ENCODE peak calls at places on chromosome 4, in six cellular contexts. U is lower lobe of right lung; M is neural progenitor cell; N is IMR-90; E is CD8-positive, alpha-beta memory T cell; W is psoas muscle. A is an unnamed sample.

GRCh38 chr4:107701565-107701964 is 18.5 kb downstream of the PAPSS1 start:
- DNase-seq in U (no peak), M (no peak), N (no peak), E (no peak), W (no peak), A (no peak)

GRCh38 chr4:184383497-184384055 is 90.8 kb downstream of the IRF2 start:
- DNase-seq in U (no peak), M (no peak), N (peak; percentile 99), E (no peak), W (no peak), A (peak; percentile 74)

GRCh38 chr4:43374352-43374751 is 481.8 kb downstream of the GRXCR1 start:
- DNase-seq in U (no peak), M (no peak), N (peak; percentile 4), E (no peak), W (no peak), A (no peak)

GRCh38 chr4:163679189-163679588 is 184.7 kb downstream of the TMA16 start:
- DNase-seq in U (no peak), M (peak; percentile 18), N (peak; percentile 48), E (no peak), W (no peak), A (no peak)

GRCh38 chr4:41185614-41186609 is 28.4 kb downstream of the APBB2 start:
- DNase-seq in U (no peak), M (no peak), N (peak; percentile 53), E (no peak), W (no peak), A (no peak)

GRCh38 chr4:82787342-82787741 is 11.3 kb downstream of the SCD5 start:
- DNase-seq in U (no peak), M (no peak), N (no peak), E (no peak), W (no peak), A (no peak)

GRCh38 chr4:25867781-25868180 is 5.0 kb upstream of the SEL1L3 start:
- DNase-seq in U (no peak), M (no peak), N (no peak), E (no peak), W (no peak), A (no peak)

GRCh38 chr4:8920969-8921368 is 49.3 kb upstream of the HMX1 start:
- DNase-seq in U (no peak), M (no peak), N (no peak), E (no peak), W (no peak), A (no peak)

GRCh38 chr4:113756005-113756410 is 5.5 kb downstream of the CAMK2D start:
- DNase-seq in U (no peak), M (no peak), N (peak; percentile 70), E (no peak), W (no peak), A (no peak)

GRCh38 chr4:113673450-113673849 is 88.1 kb downstream of the CAMK2D start:
- DNase-seq in U (no peak), M (peak; percentile 11), N (peak; percentile 54), E (peak; percentile 59), W (no peak), A (no peak)

GRCh38 chr4:132297346-132297745 is 851.7 kb upstream of the PCDH10 start:
- DNase-seq in U (no peak), M (no peak), N (peak; percentile 1), E (no peak), W (no peak), A (no peak)

GRCh38 chr4:105236917-105237311 is 90.2 kb downstream of the TET2 start:
- DNase-seq in U (no peak), M (no peak), N (no peak), E (no peak), W (no peak), A (no peak)

GRCh38 chr4:163681208-163681821 is 186.8 kb downstream of the TMA16 start:
- DNase-seq in U (no peak), M (peak; percentile 78), N (peak; percentile 28), E (no peak), W (no peak), A (no peak)

GRCh38 chr4:155759372-155760252 is 791 bp downstream of the GUCY1B1 start:
- DNase-seq in U (peak; percentile 65), M (peak; percentile 75), N (peak; percentile 16), E (no peak), W (peak; percentile 82), A (peak; percentile 92)

GRCh38 chr4:21625447-21625846 is 323.1 kb downstream of the KCNIP4 start:
- DNase-seq in U (no peak), M (no peak), N (no peak), E (no peak), W (no peak), A (no peak)

GRCh38 chr4:129903861-129904260 is 807.9 kb downstream of the C4orf33 start:
- DNase-seq in U (no peak), M (no peak), N (no peak), E (no peak), W (no peak), A (no peak)

GRCh38 chr4:78864405-78865024 is 74.7 kb downstream of the PAQR3 start:
- DNase-seq in U (no peak), M (peak; percentile 70), N (peak; percentile 85), E (no peak), W (no peak), A (no peak)

GRCh38 chr4:155509619-155510018 is 132.9 kb upstream of the MAP9 start:
- DNase-seq in U (no peak), M (no peak), N (peak; percentile 57), E (no peak), W (no peak), A (no peak)

GRCh38 chr4:47915378-47915777 is 995 bp upstream of the NFXL1 start:
- DNase-seq in U (no peak), M (no peak), N (no peak), E (no peak), W (no peak), A (no peak)

GRCh38 chr4:19368800-19369199 is 882.9 kb upstream of the SLIT2 start:
- DNase-seq in U (no peak), M (no peak), N (no peak), E (no peak), W (no peak), A (no peak)

GRCh38 chr4:93187892-93188291 is 640.7 kb upstream of the ATOH1 start:
- DNase-seq in U (no peak), M (no peak), N (no peak), E (no peak), W (no peak), A (no peak)

GRCh38 chr4:123284166-123284565 is 112.4 kb upstream of the SPRY1 start:
- DNase-seq in U (no peak), M (no peak), N (no peak), E (no peak), W (no peak), A (no peak)

GRCh38 chr4:110550260-110550659 is 72.6 kb downstream of the PITX2 start:
- DNase-seq in U (no peak), M (no peak), N (peak; percentile 20), E (no peak), W (no peak), A (no peak)

GRCh38 chr4:163382178-163382869 is 38.6 kb downstream of the NPY5R start:
- DNase-seq in U (no peak), M (no peak), N (no peak), E (no peak), W (no peak), A (no peak)

GRCh38 chr4:74446193-74446868 is 1.4 kb downstream of the AREG start:
- DNase-seq in U (no peak), M (no peak), N (no peak), E (no peak), W (no peak), A (no peak)

GRCh38 chr4:880684-881405 is 51.3 kb downstream of the GAK start:
- DNase-seq in U (no peak), M (no peak), N (no peak), E (no peak), W (no peak), A (no peak)

GRCh38 chr4:876780-877179 is 50.9 kb upstream of the CPLX1 start:
- DNase-seq in U (no peak), M (peak; percentile 45), N (no peak), E (no peak), W (no peak), A (no peak)

GRCh38 chr4:879730-880079 is 52.4 kb downstream of the GAK start:
- DNase-seq in U (no peak), M (no peak), N (no peak), E (peak; percentile 59), W (no peak), A (no peak)

GRCh38 chr4:877502-877901 is 51.6 kb upstream of the CPLX1 start:
- DNase-seq in U (no peak), M (no peak), N (no peak), E (no peak), W (no peak), A (no peak)

GRCh38 chr4:878796-879729 is 53.1 kb downstream of the GAK start:
- DNase-seq in U (no peak), M (no peak), N (no peak), E (no peak), W (no peak), A (no peak)
- H3K36me3 ChIP-seq in U (peaks cover 100% of the 10 kb centered on the region), M (no peaks in the 10 kb centered on the region), N (peaks cover 75% of the 10 kb centered on the region), E (peaks cover 22% of the 10 kb centered on the region), W (peaks cover 2% of the 10 kb centered on the region), A (peaks cover 16% of the 10 kb centered on the region)

GRCh38 chr4:67500373-67500772 is 44.9 kb downstream of the CENPC start:
- DNase-seq in U (no peak), M (no peak), N (no peak), E (no peak), W (no peak), A (no peak)
- H3K36me3 ChIP-seq in U (peaks cover 59% of the 10 kb centered on the region), M (peaks cover 17% of the 10 kb centered on the region), N (peaks cover 4% of the 10 kb centered on the region), E (peaks cover 9% of the 10 kb centered on the region), W (no peaks in the 10 kb centered on the region), A (no peaks in the 10 kb centered on the region)

GRCh38 chr4:168919706-168920324 is 90.2 kb downstream of the CBR4 start:
- DNase-seq in U (no peak), M (no peak), N (no peak), E (no peak), W (no peak), A (no peak)

GRCh38 chr4:168908859-168909390 is 101.1 kb downstream of the CBR4 start:
- DNase-seq in U (no peak), M (no peak), N (peak; percentile 28), E (no peak), W (no peak), A (no peak)

GRCh38 chr4:168917150-168917779 is 92.8 kb downstream of the CBR4 start:
- DNase-seq in U (no peak), M (peak; percentile 35), N (peak; percentile 54), E (no peak), W (no peak), A (no peak)

DNA sequence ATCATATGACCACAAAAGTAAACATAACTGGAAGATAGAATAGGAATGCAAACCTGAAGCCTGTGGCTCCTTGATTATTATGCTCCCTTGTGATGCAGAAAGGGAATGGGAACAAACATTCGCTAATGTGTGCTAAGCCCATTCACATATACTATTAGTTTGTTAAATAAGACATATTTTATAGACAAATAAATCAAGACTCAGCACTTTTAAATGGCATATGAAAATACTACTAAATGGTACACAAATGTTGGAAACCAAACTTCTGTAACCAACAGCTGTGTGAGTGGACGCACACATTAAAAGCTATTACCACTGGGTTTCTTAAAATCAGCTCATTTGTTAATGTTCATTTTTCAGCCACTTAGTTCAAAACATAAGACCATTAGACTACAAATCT is 96.0 kb downstream of the CBR4 start:
- DNase-seq in U (no peak), M (no peak), N (no peak), E (no peak), W (no peak), A (no peak)
- H3K36me3 ChIP-seq in U (peaks cover 26% of the 10 kb centered on the region), M (peaks cover 23% of the 10 kb centered on the region), N (peaks cover 25% of the 10 kb centered on the region), E (no peaks in the 10 kb centered on the region), W (no peaks in the 10 kb centered on the region), A (peaks cover 2% of the 10 kb centered on the region)

GRCh38 chr4:57018930-57019329 is 40.2 kb downstream of the POLR2B start:
- DNase-seq in U (no peak), M (no peak), N (peak; percentile 19), E (no peak), W (no peak), A (no peak)

GRCh38 chr4:57013529-57014120 is 34.9 kb downstream of the POLR2B start:
- DNase-seq in U (no peak), M (no peak), N (peak; percentile 29), E (no peak), W (no peak), A (no peak)
- H3K36me3 ChIP-seq in U (peaks cover 100% of the 10 kb centered on the region), M (peaks cover 21% of the 10 kb centered on the region), N (peaks cover 46% of the 10 kb centered on the region), E (peaks cover 55% of the 10 kb centered on the region), W (peaks cover 6% of the 10 kb centered on the region), A (peaks cover 7% of the 10 kb centered on the region)

A was measured in aorta.